ENCODE peak calls at places on chromosomes 2 and 18, in four cellular contexts. J is uterus; C is CD8-positive, alpha-beta T cell; I is omental fat pad. K is an unnamed sample.

GRCh38 chr2:156005999-156006712 is 326.4 kb downstream of the NR4A2 start:
- DNase-seq in I (no peak), J (no peak), C (no peak), K (no peak)

GRCh38 chr2:106941372-106941993 is 55.5 kb upstream of the ST6GAL2 start:
- DNase-seq in I (no peak), J (no peak), C (no peak), K (no peak)

GRCh38 chr2:134718095-134718955 is 475 bp downstream of the TMEM163 start:
- DNase-seq in I (no peak), C (no peak), J (no peak), K (peak; percentile 59)

GRCh38 chr2:241858206-241859016 is at the start of gene PDCD1:
- DNase-seq in C (no peak), I (no peak), J (peak; percentile 45), K (peak; percentile 84)

GRCh38 chr2:191927319-191927867 is 80.5 kb upstream of the CAVIN2 start:
- DNase-seq in I (no peak), C (no peak), J (no peak), K (no peak)

GRCh38 chr2:75998451-75998850 is 287.7 kb upstream of the GCFC2 start:
- DNase-seq in I (no peak), J (no peak), C (no peak), K (no peak)

GRCh38 chr2:197266477-197266876 is 44.1 kb downstream of the ANKRD44 start:
- DNase-seq in I (no peak), C (no peak), J (no peak), K (no peak)

GRCh38 chr2:20561703-20562454 is 89.0 kb downstream of the HS1BP3 start:
- DNase-seq in I (no peak), J (peak; percentile 11), C (no peak), K (no peak)

GRCh38 chr2:105339414-105339813 is 2.1 kb downstream of the C2orf49 start:
- DNase-seq in C (no peak), I (no peak), J (no peak), K (no peak)

DNA sequence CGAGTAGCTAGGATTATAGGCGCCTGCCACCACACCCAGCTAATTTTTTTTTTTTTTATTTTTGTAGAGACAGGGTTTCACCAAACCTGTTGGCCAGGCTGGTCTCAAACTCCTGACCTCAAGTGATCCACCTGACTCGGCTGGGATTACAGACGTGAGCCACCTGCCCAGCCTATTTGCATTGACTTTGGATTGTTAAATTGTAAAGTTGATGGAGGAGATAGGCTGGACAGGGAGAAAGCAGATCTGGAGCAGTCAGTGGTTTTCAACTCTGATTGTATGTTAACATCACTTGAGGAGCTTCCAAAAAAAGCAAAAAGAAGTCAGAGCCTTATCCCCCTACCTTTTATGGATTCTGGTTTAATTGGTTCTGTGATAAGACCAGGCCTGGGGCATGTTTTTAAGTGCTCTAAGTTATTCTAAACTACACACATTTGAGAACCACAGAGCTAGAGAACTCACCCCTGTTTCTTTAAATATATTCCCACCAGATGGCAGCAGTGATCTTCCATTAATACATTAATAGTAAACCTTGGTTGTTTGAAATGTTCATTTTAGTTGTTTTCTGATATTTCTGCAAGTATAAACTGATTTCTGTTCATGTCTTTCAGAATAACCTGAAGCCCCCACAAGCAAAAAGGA is 7.5 kb downstream of the C2orf49 start:
- DNase-seq in J (no peak), C (no peak), I (no peak), K (no peak)
- TF ChIP-seq CTCF in J (peak; percentile 38), C (peak; percentile 34), I (no peak), K (peak; percentile 29)

GRCh38 chr2:46615555-46616487 is 136.5 kb downstream of the TMEM247 start:
- DNase-seq in J (no peak), I (no peak), C (peak; percentile 6), K (peak; percentile 10)
- TF ChIP-seq CTCF in J (no peak), I (no peak), C (no peak), K (peak; percentile 16)

GRCh38 chr2:45889620-45890019 is 238.1 kb downstream of the PRKCE start:
- DNase-seq in C (no peak), J (no peak), I (no peak), K (peak; percentile 39)

GRCh38 chr2:45890094-45890646 is 238.7 kb downstream of the PRKCE start:
- DNase-seq in J (no peak), I (no peak), C (no peak), K (no peak)

GRCh38 chr2:45888167-45888566 is 236.7 kb downstream of the PRKCE start:
- DNase-seq in J (no peak), C (no peak), I (no peak), K (no peak)

GRCh38 chr2:45888641-45889040 is 237.2 kb downstream of the PRKCE start:
- DNase-seq in C (no peak), J (no peak), I (no peak), K (no peak)

GRCh38 chr2:45889053-45889452 is 237.6 kb downstream of the PRKCE start:
- DNase-seq in J (no peak), C (no peak), I (no peak), K (peak; percentile 68)
- TF ChIP-seq CTCF in J (no peak), C (peak; percentile 37), I (no peak), K (peak; percentile 35)

GRCh38 chr18:9575558-9575957 is 38.8 kb downstream of the PPP4R1 start:
- DNase-seq in I (peak; percentile 48), J (peak; percentile 42), C (no peak), K (no peak)
- TF ChIP-seq CTCF in I (no peak), J (peak; percentile 75), C (peak; percentile 29), K (no peak)

GRCh38 chr2:47016172-47016913 is 100.7 kb upstream of the MCFD2 start:
- DNase-seq in I (no peak), C (no peak), J (no peak), K (no peak)
- TF ChIP-seq CTCF in I (no peak), C (no peak), J (no peak), K (no peak)

DNA sequence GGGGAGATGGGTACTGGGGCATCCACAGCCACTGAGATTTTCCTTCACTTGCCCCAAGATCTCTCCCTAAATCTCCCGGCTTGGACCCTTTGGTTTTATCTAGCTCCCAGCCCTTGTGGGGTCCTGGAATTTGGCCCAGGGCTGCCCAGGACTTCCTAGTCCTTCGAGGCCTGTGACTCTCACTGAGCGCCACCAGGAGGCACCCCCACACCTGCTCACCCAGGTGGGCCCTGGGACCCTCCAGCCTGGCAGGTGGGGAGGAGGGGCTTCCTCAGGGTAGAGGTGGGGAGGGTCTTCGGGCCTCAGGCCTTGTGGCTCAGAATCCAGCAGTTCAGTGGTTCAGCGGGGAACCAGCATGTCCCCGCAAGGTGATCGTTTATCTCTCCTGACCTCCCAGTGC is 11.9 kb upstream of the PRSS56 start:
- DNase-seq in I (no peak), C (no peak), J (no peak), K (no peak)
- TF ChIP-seq CTCF in I (no peak), C (no peak), J (no peak), K (no peak)

DNA sequence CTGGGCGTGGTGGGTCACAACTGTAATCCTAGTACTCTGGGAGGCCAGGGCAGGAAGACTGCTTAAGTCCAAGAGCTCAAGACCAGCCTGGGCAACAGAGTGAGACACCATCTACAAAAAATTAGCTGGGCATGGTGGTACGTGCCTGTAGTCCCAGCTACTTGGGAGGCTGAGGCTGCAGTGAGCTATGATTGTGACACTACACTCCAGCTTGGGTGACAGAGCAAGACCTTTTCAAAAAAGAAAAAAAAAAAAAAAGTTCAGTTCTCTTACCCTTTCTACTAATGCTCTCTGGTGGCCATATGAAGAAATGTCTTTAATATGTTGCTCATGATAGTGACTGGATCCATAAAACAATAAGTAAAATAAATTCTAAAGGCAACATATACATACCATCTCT is 14.9 kb downstream of the TYW5 start:
- DNase-seq in C (no peak), I (no peak), J (no peak), K (no peak)
- TF ChIP-seq CTCF in C (no peak), I (no peak), J (no peak), K (peak; percentile 43)